ENCODE peak calls at places on chromosomes 1 and 21, in six cellular contexts. One of them, this sample, is unnamed.

GRCh38 chr1:169630006-169630405 is at the start of gene SELP:
- DNase-seq in GM23338: no peak
- DNase-seq in uterus: no peak
- DNase-seq in fibroblast of villous mesenchyme: peak
- DNase-seq in esophagus squamous epithelium: no peak
- DNase-seq in psoas muscle: no peak
- DNase-seq in this sample: no peak

GRCh38 chr1:230370109-230370508 is 56.0 kb downstream of the PGBD5 start:
- DNase-seq in GM23338: no peak
- DNase-seq in uterus: no peak
- DNase-seq in fibroblast of villous mesenchyme: no peak
- DNase-seq in esophagus squamous epithelium: no peak
- DNase-seq in psoas muscle: no peak
- DNase-seq in this sample: no peak

GRCh38 chr1:36562181-36562685 is 79.5 kb upstream of the CSF3R start:
- DNase-seq in GM23338: no peak
- DNase-seq in uterus: no peak
- DNase-seq in fibroblast of villous mesenchyme: no peak
- DNase-seq in esophagus squamous epithelium: no peak
- DNase-seq in psoas muscle: no peak
- DNase-seq in this sample: no peak

GRCh38 chr21:45804809-45805313 is 161.3 kb downstream of the PCBP3 start:
- DNase-seq in GM23338: no peak
- DNase-seq in uterus: no peak
- DNase-seq in fibroblast of villous mesenchyme: no peak
- DNase-seq in esophagus squamous epithelium: no peak
- DNase-seq in psoas muscle: no peak
- DNase-seq in this sample: no peak

GRCh38 chr21:41815652-41816582 is 49.1 kb upstream of the RIPK4 start:
- DNase-seq in GM23338: no peak
- DNase-seq in uterus: no peak
- DNase-seq in fibroblast of villous mesenchyme: no peak
- DNase-seq in esophagus squamous epithelium: no peak
- DNase-seq in psoas muscle: no peak
- DNase-seq in this sample: no peak

GRCh38 chr21:46562964-46563607 is 41.8 kb downstream of the S100B start:
- DNase-seq in GM23338: no peak
- DNase-seq in uterus: no peak
- DNase-seq in fibroblast of villous mesenchyme: no peak
- DNase-seq in esophagus squamous epithelium: no peak
- DNase-seq in psoas muscle: no peak
- DNase-seq in this sample: no peak

GRCh38 chr1:49013046-49013445 is 236.4 kb upstream of the BEND5 start:
- DNase-seq in GM23338: no peak
- DNase-seq in uterus: no peak
- DNase-seq in fibroblast of villous mesenchyme: no peak
- DNase-seq in esophagus squamous epithelium: no peak
- DNase-seq in psoas muscle: no peak
- DNase-seq in this sample: no peak

GRCh38 chr1:107791381-107791780 is 173.6 kb downstream of the VAV3 start:
- DNase-seq in GM23338: no peak
- DNase-seq in uterus: no peak
- DNase-seq in fibroblast of villous mesenchyme: no peak
- DNase-seq in esophagus squamous epithelium: no peak
- DNase-seq in psoas muscle: no peak
- DNase-seq in this sample: no peak

GRCh38 chr1:228362884-228363450 is 43.7 kb downstream of the TRIM11 start:
- DNase-seq in GM23338: no peak
- DNase-seq in uterus: no peak
- DNase-seq in fibroblast of villous mesenchyme: no peak
- DNase-seq in esophagus squamous epithelium: no peak
- DNase-seq in psoas muscle: no peak
- DNase-seq in this sample: no peak

GRCh38 chr1:203048555-203049051 is 22.3 kb downstream of the PPFIA4 start:
- DNase-seq in GM23338: peak
- DNase-seq in uterus: no peak
- DNase-seq in fibroblast of villous mesenchyme: no peak
- DNase-seq in esophagus squamous epithelium: no peak
- DNase-seq in psoas muscle: no peak
- DNase-seq in this sample: no peak

GRCh38 chr1:8062861-8063260 is 36.8 kb upstream of the ERRFI1 start:
- DNase-seq in GM23338: no peak
- DNase-seq in uterus: no peak
- DNase-seq in fibroblast of villous mesenchyme: no peak
- DNase-seq in esophagus squamous epithelium: no peak
- DNase-seq in psoas muscle: no peak
- DNase-seq in this sample: no peak

GRCh38 chr1:111242805-111243523 is 15.5 kb downstream of the CHI3L2 start:
- DNase-seq in GM23338: no peak
- DNase-seq in uterus: no peak
- DNase-seq in fibroblast of villous mesenchyme: no peak
- DNase-seq in esophagus squamous epithelium: no peak
- DNase-seq in psoas muscle: no peak
- DNase-seq in this sample: no peak

GRCh38 chr1:23553896-23554480 is 5.3 kb downstream of the ID3 start:
- DNase-seq in GM23338: peak
- DNase-seq in uterus: no peak
- DNase-seq in fibroblast of villous mesenchyme: no peak
- DNase-seq in esophagus squamous epithelium: no peak
- DNase-seq in psoas muscle: no peak
- DNase-seq in this sample: no peak

GRCh38 chr21:43712268-43712942 is 6.5 kb upstream of the PDXK start:
- DNase-seq in GM23338: no peak
- DNase-seq in uterus: no peak
- DNase-seq in fibroblast of villous mesenchyme: peak
- DNase-seq in esophagus squamous epithelium: no peak
- DNase-seq in psoas muscle: no peak
- DNase-seq in this sample: no peak

GRCh38 chr1:203173156-203173555 is 2.5 kb downstream of the MYBPH start:
- DNase-seq in GM23338: no peak
- DNase-seq in uterus: no peak
- DNase-seq in fibroblast of villous mesenchyme: no peak
- DNase-seq in esophagus squamous epithelium: no peak
- DNase-seq in psoas muscle: no peak
- DNase-seq in this sample: no peak

GRCh38 chr1:32758795-32759430 is 56.3 kb upstream of the SYNC start:
- DNase-seq in GM23338: no peak
- DNase-seq in uterus: no peak
- DNase-seq in fibroblast of villous mesenchyme: no peak
- DNase-seq in esophagus squamous epithelium: no peak
- DNase-seq in psoas muscle: no peak
- DNase-seq in this sample: no peak

GRCh38 chr1:169681094-169681493 is 30.3 kb downstream of the SELL start:
- DNase-seq in GM23338: no peak
- DNase-seq in uterus: no peak
- DNase-seq in fibroblast of villous mesenchyme: no peak
- DNase-seq in esophagus squamous epithelium: no peak
- DNase-seq in psoas muscle: no peak
- DNase-seq in this sample: no peak

GRCh38 chr21:33026878-33027400 is 1.2 kb downstream of the OLIG2 start:
- DNase-seq in GM23338: peak
- DNase-seq in uterus: no peak
- DNase-seq in fibroblast of villous mesenchyme: no peak
- DNase-seq in esophagus squamous epithelium: no peak
- DNase-seq in psoas muscle: no peak
- DNase-seq in this sample: no peak

GRCh38 chr1:171739646-171740045 is 2.2 kb downstream of the VAMP4 start:
- DNase-seq in GM23338: no peak
- DNase-seq in uterus: no peak
- DNase-seq in fibroblast of villous mesenchyme: peak
- DNase-seq in esophagus squamous epithelium: no peak
- DNase-seq in psoas muscle: no peak
- DNase-seq in this sample: no peak

GRCh38 chr1:151372411-151372934 is at the start of gene SELENBP1:
- DNase-seq in GM23338: peak
- DNase-seq in uterus: peak
- DNase-seq in fibroblast of villous mesenchyme: peak
- DNase-seq in esophagus squamous epithelium: no peak
- DNase-seq in psoas muscle: peak
- DNase-seq in this sample: peak

GRCh38 chr1:22143586-22144033 is 713 bp upstream of the WNT4 start:
- DNase-seq in GM23338: peak
- DNase-seq in uterus: no peak
- DNase-seq in fibroblast of villous mesenchyme: peak
- DNase-seq in esophagus squamous epithelium: no peak
- DNase-seq in psoas muscle: no peak
- DNase-seq in this sample: no peak

GRCh38 chr1:22141493-22141892 is 1.4 kb downstream of the WNT4 start:
- DNase-seq in GM23338: no peak
- DNase-seq in uterus: no peak
- DNase-seq in fibroblast of villous mesenchyme: no peak
- DNase-seq in esophagus squamous epithelium: no peak
- DNase-seq in psoas muscle: no peak
- DNase-seq in this sample: no peak

GRCh38 chr1:22142315-22143064 is 407 bp downstream of the WNT4 start:
- DNase-seq in GM23338: peak
- DNase-seq in uterus: peak
- DNase-seq in fibroblast of villous mesenchyme: peak
- DNase-seq in esophagus squamous epithelium: no peak
- DNase-seq in psoas muscle: peak
- DNase-seq in this sample: no peak

GRCh38 chr1:22141948-22142314 is 966 bp downstream of the WNT4 start:
- DNase-seq in GM23338: peak
- DNase-seq in uterus: no peak
- DNase-seq in fibroblast of villous mesenchyme: no peak
- DNase-seq in esophagus squamous epithelium: no peak
- DNase-seq in psoas muscle: no peak
- DNase-seq in this sample: no peak

GRCh38 chr1:22143065-22143514 is at the start of gene WNT4:
- DNase-seq in GM23338: peak
- DNase-seq in uterus: peak
- DNase-seq in fibroblast of villous mesenchyme: peak
- DNase-seq in esophagus squamous epithelium: no peak
- DNase-seq in psoas muscle: peak
- DNase-seq in this sample: no peak
- TF ChIP-seq CTCF in GM23338: peak
- TF ChIP-seq CTCF in uterus: no peak
- TF ChIP-seq CTCF in fibroblast of villous mesenchyme: no peak
- TF ChIP-seq CTCF in esophagus squamous epithelium: no peak
- TF ChIP-seq CTCF in psoas muscle: peak
- TF ChIP-seq CTCF in this sample: no peak

GRCh38 chr1:214833357-214833756 is 230.4 kb downstream of the CENPF start:
- DNase-seq in GM23338: no peak
- DNase-seq in uterus: no peak
- DNase-seq in fibroblast of villous mesenchyme: peak
- DNase-seq in esophagus squamous epithelium: no peak
- DNase-seq in psoas muscle: no peak
- DNase-seq in this sample: no peak
- TF ChIP-seq CTCF in GM23338: no peak
- TF ChIP-seq CTCF in uterus: no peak
- TF ChIP-seq CTCF in fibroblast of villous mesenchyme: no peak
- TF ChIP-seq CTCF in esophagus squamous epithelium: no peak
- TF ChIP-seq CTCF in psoas muscle: no peak
- TF ChIP-seq CTCF in this sample: no peak

DNA sequence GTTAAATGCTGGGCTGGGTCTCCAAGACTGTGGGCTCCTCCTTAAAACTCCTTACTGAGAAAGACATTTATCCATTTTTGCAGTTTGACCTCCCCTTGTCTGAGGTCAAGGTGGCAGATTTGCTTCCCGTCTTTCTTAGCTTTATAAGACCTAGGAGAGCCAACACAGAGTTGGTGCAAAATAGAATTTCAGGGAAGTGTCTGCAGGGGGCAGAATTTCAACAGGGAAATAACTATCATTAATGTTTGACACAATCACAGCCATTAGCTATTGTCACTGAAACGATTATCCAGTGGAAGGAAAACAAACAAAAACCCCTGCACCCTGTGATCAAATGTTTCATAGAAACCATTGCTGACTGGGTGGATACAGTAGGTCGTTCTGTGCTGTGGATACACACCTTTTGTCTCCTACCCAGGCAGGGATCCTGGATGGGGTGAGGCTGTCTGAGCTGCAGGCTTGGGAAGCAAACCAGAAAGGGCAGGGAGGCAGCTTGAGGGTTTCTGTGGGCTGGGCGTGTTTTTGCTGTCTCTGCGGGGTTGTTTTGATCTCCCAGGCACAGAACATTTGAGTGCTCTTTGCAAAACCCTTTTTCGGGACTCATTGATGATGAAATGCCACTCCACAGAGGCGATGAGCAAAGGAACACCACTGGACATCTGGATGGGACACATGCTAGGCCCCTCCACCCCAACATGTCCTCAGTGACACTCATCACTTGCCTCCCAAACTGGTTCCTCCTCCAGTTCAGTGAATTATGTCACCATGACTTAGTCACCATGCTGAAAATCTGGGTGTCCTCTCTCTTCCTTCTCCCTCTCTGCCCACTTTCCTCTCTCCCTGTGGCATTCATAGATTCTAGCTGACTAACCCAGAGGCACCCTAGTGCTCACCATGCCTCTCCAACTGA is 94.2 kb upstream of the SERBP1 start:
- DNase-seq in GM23338: peak
- DNase-seq in uterus: no peak
- DNase-seq in fibroblast of villous mesenchyme: no peak
- DNase-seq in esophagus squamous epithelium: no peak
- DNase-seq in psoas muscle: no peak
- DNase-seq in this sample: no peak
- TF ChIP-seq CTCF in GM23338: peak
- TF ChIP-seq CTCF in uterus: no peak
- TF ChIP-seq CTCF in fibroblast of villous mesenchyme: no peak
- TF ChIP-seq CTCF in esophagus squamous epithelium: peak
- TF ChIP-seq CTCF in psoas muscle: no peak
- TF ChIP-seq CTCF in this sample: no peak

DNA sequence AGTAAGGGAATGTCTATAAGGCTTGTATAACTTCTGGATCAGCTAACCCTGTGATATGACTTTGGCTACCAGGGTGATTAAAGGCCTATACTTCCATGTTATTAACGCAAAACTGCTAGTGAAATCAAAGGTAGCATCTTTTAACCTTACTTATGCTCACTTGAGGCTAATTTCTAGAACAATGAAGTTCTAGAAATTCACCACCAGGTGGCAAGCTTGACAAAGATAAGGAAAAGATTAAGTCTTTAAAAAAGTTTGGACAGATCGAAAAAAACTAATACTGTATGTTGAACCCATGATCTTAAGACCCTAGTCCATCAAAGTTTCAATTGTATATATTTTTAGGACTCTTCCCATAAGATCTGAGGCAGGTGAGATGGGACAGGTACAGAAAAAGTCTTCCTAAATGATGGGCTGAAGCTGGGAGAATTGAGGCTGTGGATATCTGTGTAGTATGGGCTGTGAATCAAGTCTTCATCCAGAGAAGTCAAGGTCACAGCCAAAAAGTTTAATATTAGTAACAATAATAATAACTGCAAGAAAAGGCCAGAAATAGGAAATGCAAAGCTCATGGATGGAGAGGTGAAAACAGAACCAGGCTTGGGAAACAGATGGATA is 18.8 kb downstream of the KYAT3 start:
- DNase-seq in GM23338: peak
- DNase-seq in uterus: no peak
- DNase-seq in fibroblast of villous mesenchyme: peak
- DNase-seq in esophagus squamous epithelium: no peak
- DNase-seq in psoas muscle: no peak
- DNase-seq in this sample: no peak
- TF ChIP-seq CTCF in GM23338: peak
- TF ChIP-seq CTCF in uterus: peak
- TF ChIP-seq CTCF in fibroblast of villous mesenchyme: peak
- TF ChIP-seq CTCF in esophagus squamous epithelium: peak
- TF ChIP-seq CTCF in psoas muscle: peak
- TF ChIP-seq CTCF in this sample: no peak

This sample was measured in omental fat pad.